ENCODE peak calls at places on chromosomes 5 and 9, in eight cellular contexts. Z is fibroblast of pulmonary artery, H is HFF-Myc, C is cardiac muscle cell, X is stomach, J is sigmoid colon, D is fibroblast of lung, A is NB4. K is an unnamed sample.

GRCh38 chr5:157516626-157517325 is 56.8 kb downstream of the NIPAL4 start:
- DNase-seq in C (peak), X (no peak), A (no peak), H (peak), J (peak), D (peak), Z (peak), K (peak)

GRCh38 chr5:143796753-143797152 is 15.2 kb upstream of the HMHB1 start:
- DNase-seq in X (no peak), D (no peak), Z (no peak), A (peak), H (no peak), C (no peak), J (no peak), K (no peak)

GRCh38 chr9:85741112-85741874 is 461 bp downstream of the AGTPBP1 start:
- DNase-seq in H (no peak), Z (peak), J (peak), C (no peak), A (no peak), D (peak), X (peak), K (peak)

GRCh38 chr5:145946112-145946861 is 9.9 kb downstream of the SH3RF2 start:
- DNase-seq in A (peak), C (no peak), Z (peak), X (no peak), H (no peak), D (peak), J (no peak), K (peak)

GRCh38 chr5:67375606-67376005 is 179.0 kb upstream of the CD180 start:
- DNase-seq in D (no peak), Z (no peak), A (peak), X (no peak), J (no peak), H (no peak), C (no peak), K (no peak)

GRCh38 chr9:98134702-98135557 is 15.9 kb upstream of the TRIM14 start:
- DNase-seq in A (no peak), H (no peak), Z (no peak), D (no peak), J (peak), C (no peak), X (no peak), K (no peak)

GRCh38 chr9:104539275-104539674 is 2.6 kb upstream of the OR13C3 start:
- DNase-seq in D (no peak), H (no peak), A (no peak), C (no peak), Z (no peak), J (no peak), X (no peak), K (no peak)

GRCh38 chr5:115898656-115899055 is 56.9 kb downstream of the AP3S1 start:
- DNase-seq in D (peak), J (no peak), H (no peak), A (no peak), Z (peak), X (no peak), C (no peak), K (peak)

GRCh38 chr5:74391410-74391809 is 249.1 kb downstream of the ENC1 start:
- DNase-seq in Z (no peak), H (no peak), D (no peak), X (no peak), C (no peak), J (no peak), A (no peak), K (peak)

GRCh38 chr5:178398856-178399722 is 166.5 kb upstream of the PHYKPL start:
- DNase-seq in J (peak), D (no peak), X (no peak), Z (no peak), H (no peak), C (no peak), A (no peak), K (no peak)

GRCh38 chr5:122844916-122845252 is 529 bp upstream of the SNX24 start:
- DNase-seq in D (no peak), J (no peak), Z (no peak), H (no peak), X (no peak), C (no peak), A (no peak), K (peak)

GRCh38 chr5:11904270-11904906 is at the start of gene CTNND2:
- DNase-seq in X (no peak), A (no peak), C (peak), Z (no peak), J (no peak), D (peak), H (no peak), K (no peak)

GRCh38 chr5:105885266-105885665 is 1785.5 kb downstream of the EFNA5 start:
- DNase-seq in D (peak), X (no peak), H (no peak), C (no peak), J (no peak), A (no peak), Z (peak), K (peak)

GRCh38 chr9:71253021-71253420 is 131.6 kb upstream of the TRPM3 start:
- DNase-seq in Z (no peak), D (no peak), J (no peak), C (no peak), A (no peak), X (no peak), H (no peak), K (no peak)

GRCh38 chr9:30630459-30630858 is 1754.0 kb upstream of the ACO1 start:
- DNase-seq in C (no peak), J (no peak), H (no peak), Z (no peak), X (no peak), D (no peak), A (no peak), K (no peak)

GRCh38 chr5:17441351-17441750 is 56.7 kb upstream of the TAF11L2 start:
- DNase-seq in A (no peak), H (no peak), X (no peak), C (no peak), J (no peak), Z (peak), D (peak), K (peak)

GRCh38 chr9:79665383-79665782 is 93.6 kb downstream of the TLE4 start:
- DNase-seq in C (no peak), J (no peak), Z (no peak), H (no peak), X (no peak), A (no peak), D (no peak), K (no peak)

GRCh38 chr9:131719262-131719908 is 20.5 kb downstream of the RAPGEF1 start:
- DNase-seq in A (no peak), D (no peak), H (no peak), C (no peak), X (no peak), J (no peak), Z (no peak), K (no peak)

GRCh38 chr5:85545129-85545528 is 1072.6 kb upstream of the COX7C start:
- DNase-seq in A (no peak), D (no peak), H (no peak), C (no peak), Z (no peak), J (no peak), X (no peak), K (no peak)

GRCh38 chr9:84405666-84406065 is 65.1 kb upstream of the SLC28A3 start:
- DNase-seq in X (no peak), D (no peak), H (no peak), Z (no peak), J (no peak), A (no peak), C (no peak), K (no peak)

GRCh38 chr5:174384509-174384947 is 339.0 kb downstream of the NSG2 start:
- DNase-seq in Z (peak), C (peak), A (peak), D (peak), X (no peak), J (no peak), H (peak), K (peak)

GRCh38 chr5:16866795-16867584 is 69.1 kb downstream of the MYO10 start:
- DNase-seq in A (no peak), Z (peak), J (no peak), C (peak), D (peak), X (peak), H (no peak), K (peak)

GRCh38 chr9:125472926-125473701 is 211.5 kb downstream of the GAPVD1 start:
- DNase-seq in H (no peak), X (no peak), J (peak), C (peak), A (no peak), D (peak), Z (peak), K (peak)

GRCh38 chr9:106860731-106861584 is 2.0 kb upstream of the ZNF462 start:
- DNase-seq in X (no peak), A (no peak), D (peak), C (peak), Z (peak), H (no peak), J (peak), K (peak)

GRCh38 chr5:155726267-155726666 is 600.7 kb upstream of the SGCD start:
- DNase-seq in C (peak), H (peak), X (no peak), J (no peak), D (peak), A (peak), Z (peak), K (peak)

GRCh38 chr5:13316191-13316590 is 628.3 kb downstream of the DNAH5 start:
- DNase-seq in X (no peak), Z (no peak), J (no peak), A (no peak), D (peak), C (peak), H (no peak), K (no peak)

GRCh38 chr9:121267689-121268597 is at the start of gene GSN:
- DNase-seq in Z (peak), X (peak), H (no peak), A (peak), C (peak), D (peak), J (peak), K (peak)

GRCh38 chr9:86891091-86891490 is 56.2 kb downstream of the GAS1 start:
- DNase-seq in A (no peak), H (peak), C (no peak), Z (no peak), J (no peak), D (no peak), X (no peak), K (no peak)

GRCh38 chr5:1314564-1314982 is 19.7 kb upstream of the TERT start:
- DNase-seq in Z (no peak), X (peak), J (peak), A (no peak), H (no peak), C (no peak), D (no peak), K (no peak)

GRCh38 chr5:52988335-52989024 is 672 bp upstream of the ITGA2 start:
- DNase-seq in H (no peak), Z (no peak), A (no peak), X (no peak), D (no peak), C (no peak), J (no peak), K (no peak)
- H3K4me3 ChIP-seq in H (peak), Z (peak), A (no peak), X (peak), D (peak), C (peak), J (peak), K (peak)

GRCh38 chr5:138179277-138179857 is 455 bp downstream of the KIF20A start:
- DNase-seq in C (no peak), H (no peak), Z (no peak), X (no peak), A (peak), J (no peak), D (peak), K (no peak)
- H3K4me3 ChIP-seq in C (peak), H (peak), Z (peak), X (peak), A (peak), J (no peak), D (peak), K (peak)

DNA sequence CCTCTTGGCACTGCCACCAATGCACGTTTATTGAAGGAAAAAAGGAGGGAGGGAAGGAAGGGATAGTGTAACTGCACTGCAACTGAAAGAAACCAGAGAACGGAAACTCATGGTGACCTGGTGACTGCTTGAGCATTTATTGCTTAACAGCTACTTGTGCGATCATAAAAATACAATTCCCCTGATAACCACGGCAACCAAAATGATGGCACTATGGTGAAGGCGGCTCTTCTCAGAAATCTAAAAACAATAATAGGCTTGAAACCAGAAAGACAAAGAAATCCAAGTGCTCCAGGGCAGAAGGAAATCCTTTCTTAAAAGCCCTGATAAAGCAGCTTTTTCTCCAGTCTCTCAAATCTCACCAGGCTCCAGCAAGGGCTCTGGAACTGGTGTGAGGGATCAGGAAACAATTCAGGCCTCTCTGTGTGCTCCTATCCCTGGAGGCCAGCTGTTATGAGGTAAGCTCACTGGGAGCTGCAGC is 1.9 kb downstream of the FBXO10 start:
- DNase-seq in D (peak), X (no peak), A (no peak), J (no peak), Z (peak), H (no peak), C (no peak), K (peak)
- H3K4me3 ChIP-seq in D (no peak), X (no peak), A (no peak), J (no peak), Z (peak), H (no peak), C (no peak), K (no peak)

GRCh38 chr9:77651203-77651602 is 3.1 kb upstream of the GNA14 start:
- DNase-seq in A (no peak), Z (no peak), H (no peak), X (no peak), J (no peak), D (no peak), C (no peak), K (no peak)

GRCh38 chr9:77649109-77649812 is 1.1 kb upstream of the GNA14 start:
- DNase-seq in Z (peak), X (no peak), H (peak), J (no peak), C (no peak), D (peak), A (peak), K (no peak)

GRCh38 chr9:77647659-77648457 is at the start of gene GNA14:
- DNase-seq in A (no peak), Z (peak), X (no peak), C (peak), J (peak), H (no peak), D (peak), K (no peak)

GRCh38 chr9:77648458-77649108 is 461 bp upstream of the GNA14 start:
- DNase-seq in D (peak), H (no peak), A (peak), C (peak), Z (peak), J (peak), X (peak), K (no peak)

DNA sequence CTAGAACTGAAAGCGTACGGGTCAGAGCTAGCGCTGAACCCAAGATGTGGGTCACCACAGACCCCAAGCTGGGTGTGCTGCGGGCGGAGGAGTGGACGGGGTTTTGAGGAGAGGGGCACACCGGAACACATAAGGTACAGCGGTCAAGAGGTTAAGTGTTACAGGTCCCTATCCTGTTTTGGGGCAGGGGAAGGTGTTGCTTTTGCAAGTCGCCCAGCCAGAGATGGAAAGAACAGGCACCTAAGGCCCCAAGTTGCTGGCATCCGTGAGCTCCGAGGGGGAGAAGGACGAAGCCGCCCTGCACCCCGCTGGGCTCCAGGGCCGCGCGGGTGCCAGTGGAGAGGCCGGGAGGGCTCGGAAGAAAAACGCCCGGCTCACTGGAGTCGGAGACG is 859 bp downstream of the GNA14 start:
- DNase-seq in A (no peak), H (no peak), C (no peak), J (no peak), D (no peak), Z (no peak), X (no peak), K (no peak)
- H3K4me3 ChIP-seq in A (no peak), H (peak), C (peak), J (peak), D (no peak), Z (peak), X (peak), K (no peak)

GRCh38 chr9:135890190-135890861 is 17.0 kb downstream of the CAMSAP1 start:
- DNase-seq in Z (no peak), X (peak), D (no peak), H (no peak), C (no peak), A (no peak), J (no peak), K (no peak)
- H3K4me3 ChIP-seq in Z (no peak), X (no peak), D (no peak), H (no peak), C (no peak), A (no peak), J (no peak), K (no peak)

GRCh38 chr5:179620703-179621350 is 2.6 kb downstream of the HNRNPH1 start:
- DNase-seq in J (peak), H (no peak), D (peak), X (no peak), A (peak), C (no peak), Z (peak), K (no peak)
- H3K4me3 ChIP-seq in J (no peak), H (peak), D (peak), X (peak), A (peak), C (peak), Z (peak), K (peak)

GRCh38 chr5:36222620-36223019 is 19.1 kb downstream of the NADK2 start:
- DNase-seq in Z (no peak), J (no peak), A (no peak), C (no peak), D (no peak), X (no peak), H (no peak), K (peak)

GRCh38 chr5:36214434-36214833 is 27.3 kb downstream of the NADK2 start:
- DNase-seq in D (no peak), X (no peak), H (no peak), J (no peak), C (no peak), Z (no peak), A (no peak), K (no peak)

GRCh38 chr5:36215910-36216309 is 25.8 kb downstream of the NADK2 start:
- DNase-seq in Z (no peak), J (no peak), D (no peak), C (no peak), A (no peak), H (no peak), X (no peak), K (no peak)

GRCh38 chr5:36217992-36218391 is 23.7 kb downstream of the NADK2 start:
- DNase-seq in C (no peak), Z (no peak), J (no peak), A (no peak), X (no peak), D (no peak), H (no peak), K (no peak)

GRCh38 chr5:36217591-36217990 is 24.1 kb downstream of the NADK2 start:
- DNase-seq in J (no peak), X (no peak), D (no peak), H (no peak), Z (no peak), A (no peak), C (no peak), K (no peak)
- H3K4me3 ChIP-seq in J (no peak), X (no peak), D (no peak), H (no peak), Z (no peak), A (no peak), C (no peak), K (no peak)

GRCh38 chr9:4839470-4839912 is 46.7 kb downstream of the RCL1 start:
- DNase-seq in A (no peak), J (no peak), Z (peak), D (no peak), X (no peak), C (no peak), H (no peak), K (peak)
- H3K4me3 ChIP-seq in A (no peak), J (no peak), Z (no peak), D (no peak), X (no peak), C (no peak), H (no peak), K (no peak)